ENCODE peak calls at places on chromosomes 11 and 22, in seven cellular contexts. L is AML-193, P is iPS DF 6.9, D is iris pigment epithelial cell, Q is chondrocyte, W is BE2C, B is fibroblast of mammary gland. U is an unnamed sample.

GRCh38 chr11:102933627-102934026 is 21.9 kb downstream of the MMP13 start:
- DNase-seq in L (peak), D (no peak), P (no peak), W (no peak), Q (no peak), B (no peak), U (no peak)

GRCh38 chr11:47186076-47186936 is at the start of gene PACSIN3:
- DNase-seq in Q (no peak), P (no peak), D (peak), W (peak), B (no peak), L (peak), U (peak)

GRCh38 chr11:134150195-134150903 is 73.4 kb downstream of the NCAPD3 start:
- DNase-seq in P (no peak), Q (no peak), L (no peak), B (no peak), D (peak), W (no peak), U (no peak)

GRCh38 chr11:78922886-78923625 is 348.4 kb upstream of the NARS2 start:
- DNase-seq in W (no peak), Q (no peak), D (no peak), B (no peak), L (no peak), P (no peak), U (no peak)

GRCh38 chr11:112004389-112004788 is 20.8 kb upstream of the DLAT start:
- DNase-seq in W (peak), P (no peak), Q (no peak), L (peak), B (no peak), D (no peak), U (peak)

GRCh38 chr11:12377824-12378593 is 638 bp downstream of the PARVA start:
- DNase-seq in P (no peak), D (peak), L (no peak), Q (no peak), W (peak), B (peak), U (no peak)

GRCh38 chr22:47190957-47191323 is 428.5 kb downstream of the TBC1D22A start:
- DNase-seq in D (no peak), B (no peak), P (no peak), W (no peak), L (no peak), Q (peak), U (no peak)

GRCh38 chr11:129222158-129222557 is 30.0 kb upstream of the ARHGAP32 start:
- DNase-seq in Q (no peak), L (no peak), P (no peak), W (no peak), D (no peak), B (no peak), U (no peak)

GRCh38 chr11:71418643-71419042 is 29.6 kb downstream of the DHCR7 start:
- DNase-seq in B (no peak), Q (no peak), P (no peak), D (no peak), L (no peak), W (no peak), U (peak)

GRCh38 chr22:42174062-42174461 is 43.5 kb upstream of the CYP2D6 start:
- DNase-seq in D (peak), B (peak), L (no peak), P (no peak), Q (no peak), W (no peak), U (no peak)

GRCh38 chr22:23762866-23763578 is at the start of gene C22orf15:
- DNase-seq in Q (no peak), B (no peak), P (no peak), L (no peak), D (peak), W (no peak), U (no peak)

GRCh38 chr11:126655807-126656128 is 300.3 kb downstream of the ST3GAL4 start:
- DNase-seq in D (no peak), P (no peak), W (no peak), L (no peak), Q (no peak), B (peak), U (no peak)

GRCh38 chr11:66015094-66015881 is 3.5 kb downstream of the CST6 start:
- DNase-seq in D (peak), W (no peak), L (no peak), Q (no peak), P (no peak), B (no peak), U (no peak)

GRCh38 chr22:27129266-27129665 is 471.9 kb downstream of the MIAT start:
- DNase-seq in L (no peak), Q (no peak), W (no peak), D (peak), B (peak), P (no peak), U (no peak)

GRCh38 chr11:128235958-128236357 is 351.4 kb downstream of the ETS1 start:
- DNase-seq in B (no peak), L (no peak), Q (no peak), D (peak), W (peak), P (no peak), U (no peak)

GRCh38 chr22:26610983-26611382 is 6.8 kb downstream of the CRYBB1 start:
- DNase-seq in L (no peak), D (no peak), P (no peak), Q (no peak), W (no peak), B (peak), U (no peak)

GRCh38 chr11:47908198-47908597 is 60.0 kb upstream of the NUP160 start:
- DNase-seq in W (no peak), Q (no peak), B (peak), L (peak), P (no peak), D (peak), U (no peak)

GRCh38 chr11:73585834-73586575 is 11.9 kb downstream of the FAM168A start:
- DNase-seq in Q (no peak), D (peak), L (no peak), B (peak), W (no peak), P (no peak), U (no peak)

GRCh38 chr11:35073691-35074382 is 65.1 kb upstream of the CD44 start:
- DNase-seq in Q (no peak), L (no peak), P (no peak), B (peak), D (peak), W (no peak), U (no peak)

GRCh38 chr11:72015511-72016061 is 16.9 kb downstream of the IL18BP start:
- DNase-seq in B (peak), L (peak), P (no peak), D (peak), W (peak), Q (no peak), U (no peak)

GRCh38 chr11:20112291-20113146 is 47.8 kb downstream of the DBX1 start:
- DNase-seq in L (peak), B (peak), P (no peak), Q (no peak), W (peak), D (peak), U (no peak)

GRCh38 chr11:126341760-126342161 is 13.7 kb upstream of the ST3GAL4 start:
- DNase-seq in Q (peak), L (no peak), D (peak), W (peak), B (peak), P (no peak), U (no peak)

GRCh38 chr22:48382197-48382596 is 1445.5 kb downstream of the BRD1 start:
- DNase-seq in W (no peak), B (no peak), D (no peak), P (no peak), Q (peak), L (no peak), U (no peak)

GRCh38 chr11:133660202-133660568 is 127.9 kb upstream of the OPCML start:
- DNase-seq in Q (no peak), P (no peak), W (no peak), D (no peak), B (no peak), L (no peak), U (no peak)

GRCh38 chr11:63908631-63909491 is 8.1 kb downstream of the RCOR2 start:
- DNase-seq in W (peak), Q (no peak), L (no peak), B (peak), P (no peak), D (no peak), U (no peak)

GRCh38 chr22:27510024-27510423 is 291.5 kb downstream of the MN1 start:
- DNase-seq in W (no peak), B (no peak), P (no peak), D (no peak), L (no peak), Q (no peak), U (no peak)

GRCh38 chr22:24826710-24827285 is 20.8 kb downstream of the SGSM1 start:
- DNase-seq in Q (peak), L (no peak), D (no peak), B (no peak), P (no peak), W (no peak), U (no peak)

GRCh38 chr11:46253258-46254134 is 24.0 kb upstream of the CREB3L1 start:
- DNase-seq in P (no peak), Q (no peak), B (peak), L (no peak), D (no peak), W (no peak), U (no peak)

GRCh38 chr11:133939558-133939957 is 17.2 kb downstream of the IGSF9B start:
- DNase-seq in P (no peak), Q (no peak), L (no peak), D (no peak), B (no peak), W (no peak), U (no peak)

GRCh38 chr11:70209391-70209912 is 6.4 kb downstream of the FADD start:
- DNase-seq in B (no peak), P (no peak), W (no peak), D (no peak), Q (peak), L (no peak), U (no peak)

GRCh38 chr11:120147094-120147949 is 9.4 kb upstream of the TRIM29 start:
- DNase-seq in D (no peak), L (no peak), P (no peak), Q (no peak), W (no peak), B (no peak), U (no peak)

U was measured in GM12891.